ENCODE peak calls at places on chromosome 19, in ten cellular contexts. H is esophagus muscularis mucosa; M is aorta; F is activated gamma-delta T cell treated with anti-CD3 and anti-CD28 coated beads, Interleukin-2, amount 50 U/mL, for 16 hours; I is endodermal cell; E is stimulated activated CD8-positive, alpha-beta memory T cell treated with anti-CD3 and anti-CD28 coated beads, Interleukin-4, amount 100 ng/mL, for 48 hours; G is activated CD4-positive, alpha-beta T cell treated with anti-CD3 and anti-CD28 coated beads, Interleukin-2, amount 50 U/mL, for 48 hours; B is stimulated activated CD4-positive, alpha-beta T cell treated with anti-CD3 and anti-CD28 coated beads, TNF-alpha, amount 100 ng/mL, for 48 hours; U is brain microvascular endothelial cell; W is PC-9. Z is an unnamed sample.

GRCh38 chr19:35287713-35288112 is 4.2 kb upstream of the MAG start:
- DNase-seq in H (no peak), M (no peak), F (no peak), I (no peak), E (no peak), G (no peak), B (no peak), U (no peak), W (no peak), Z (no peak)

GRCh38 chr19:21749090-21749489 is 18.3 kb downstream of the ZNF100 start:
- DNase-seq in H (no peak), M (no peak), F (no peak), I (no peak), E (no peak), G (no peak), B (no peak), U (peak), W (no peak), Z (no peak)

GRCh38 chr19:34661357-34661756 is 15.6 kb downstream of the SCGB2B2 start:
- DNase-seq in H (no peak), M (no peak), F (no peak), I (no peak), E (no peak), G (no peak), B (no peak), U (no peak), W (no peak), Z (no peak)

GRCh38 chr19:47179643-47180310 is 49.1 kb downstream of the SAE1 start:
- DNase-seq in H (no peak), M (peak), F (no peak), I (no peak), E (peak), G (no peak), B (no peak), U (no peak), W (no peak), Z (no peak)

GRCh38 chr19:18696023-18696422 is 12.5 kb downstream of the CRTC1 start:
- DNase-seq in H (no peak), M (no peak), F (no peak), I (peak), E (no peak), G (no peak), B (no peak), U (no peak), W (no peak), Z (no peak)

GRCh38 chr19:44741258-44741731 is 7.2 kb upstream of the BCL3 start:
- DNase-seq in H (no peak), M (no peak), F (no peak), I (no peak), E (no peak), G (no peak), B (no peak), U (no peak), W (peak), Z (no peak)

GRCh38 chr19:13843104-13843921 is 33.6 kb upstream of the NANOS3 start:
- DNase-seq in H (no peak), M (peak), F (no peak), I (peak), E (peak), G (no peak), B (no peak), U (no peak), W (peak), Z (no peak)

GRCh38 chr19:1131718-1132552 is 28.1 kb downstream of the GPX4 start:
- DNase-seq in H (peak), M (peak), F (peak), I (peak), E (peak), G (peak), B (peak), U (peak), W (peak), Z (peak)

GRCh38 chr19:29645911-29646310 is 19.4 kb upstream of the PLEKHF1 start:
- DNase-seq in H (no peak), M (no peak), F (no peak), I (no peak), E (no peak), G (no peak), B (no peak), U (peak), W (no peak), Z (no peak)

GRCh38 chr19:47891923-47892666 is 6.0 kb upstream of the SULT2A1 start:
- DNase-seq in H (no peak), M (no peak), F (no peak), I (peak), E (no peak), G (no peak), B (no peak), U (peak), W (no peak), Z (no peak)

GRCh38 chr19:46975918-46976782 is 43.5 kb upstream of the NPAS1 start:
- DNase-seq in H (peak), M (peak), F (no peak), I (peak), E (no peak), G (no peak), B (no peak), U (peak), W (peak), Z (no peak)

GRCh38 chr19:29806098-29806866 is 5.5 kb upstream of the CCNE1 start:
- DNase-seq in H (no peak), M (peak), F (no peak), I (peak), E (no peak), G (no peak), B (no peak), U (peak), W (no peak), Z (no peak)

GRCh38 chr19:50668416-50669318 is 19.4 kb downstream of the C19orf81 start:
- DNase-seq in H (no peak), M (no peak), F (no peak), I (no peak), E (no peak), G (no peak), B (no peak), U (no peak), W (no peak), Z (no peak)

GRCh38 chr19:7533281-7533819 is 2.2 kb upstream of the PNPLA6 start:
- DNase-seq in H (no peak), M (peak), F (no peak), I (peak), E (no peak), G (no peak), B (no peak), U (no peak), W (no peak), Z (no peak)

GRCh38 chr19:19486343-19487076 is 28.8 kb downstream of the TSSK6 start:
- DNase-seq in H (no peak), M (no peak), F (no peak), I (no peak), E (no peak), G (no peak), B (no peak), U (no peak), W (no peak), Z (no peak)

GRCh38 chr19:35790981-35791813 is 15.8 kb downstream of the ARHGAP33 start:
- DNase-seq in H (no peak), M (no peak), F (no peak), I (peak), E (peak), G (no peak), B (no peak), U (no peak), W (no peak), Z (no peak)

GRCh38 chr19:306151-306900 is 15.1 kb upstream of the PLPP2 start:
- DNase-seq in H (no peak), M (peak), F (no peak), I (no peak), E (no peak), G (no peak), B (no peak), U (no peak), W (no peak), Z (no peak)

GRCh38 chr19:29667941-29668340 is 2.7 kb downstream of the PLEKHF1 start:
- DNase-seq in H (no peak), M (no peak), F (peak), I (no peak), E (peak), G (peak), B (no peak), U (no peak), W (no peak), Z (peak)

GRCh38 chr19:43727593-43727853 is 11.6 kb downstream of the IRGC start:
- DNase-seq in H (no peak), M (no peak), F (no peak), I (no peak), E (no peak), G (no peak), B (no peak), U (no peak), W (no peak), Z (no peak)

GRCh38 chr19:18633321-18633720 is 3.5 kb upstream of the KLHL26 start:
- DNase-seq in H (no peak), M (no peak), F (no peak), I (no peak), E (no peak), G (no peak), B (no peak), U (no peak), W (no peak), Z (no peak)

GRCh38 chr19:16518483-16519229 is 22.5 kb downstream of the C19orf44 start:
- DNase-seq in H (no peak), M (no peak), F (no peak), I (peak), E (no peak), G (no peak), B (no peak), U (no peak), W (no peak), Z (no peak)

GRCh38 chr19:39710333-39710890 is 6.1 kb downstream of the LGALS14 start:
- DNase-seq in H (no peak), M (no peak), F (no peak), I (no peak), E (no peak), G (no peak), B (no peak), U (no peak), W (no peak), Z (no peak)